ENCODE peak calls at places on chromosomes 16 and 17, in five cellular contexts. A is aorta, J is GM12878, X is astrocyte of the cerebellum, G is HCT116. C is an unnamed sample.

GRCh38 chr17:75899767-75900468 is 3.2 kb upstream of the TRIM65 start:
- DNase-seq in A (peak), J (no peak), X (no peak), G (no peak), C (peak)

GRCh38 chr17:10600551-10600950 is 51.1 kb upstream of the MYH2 start:
- DNase-seq in A (no peak), J (no peak), X (no peak), G (no peak), C (no peak)

GRCh38 chr17:9473716-9474115 is 101.9 kb downstream of the STX8 start:
- DNase-seq in A (no peak), J (no peak), X (peak), G (no peak), C (no peak)

GRCh38 chr17:31197991-31198390 is 99.0 kb downstream of the OMG start:
- DNase-seq in A (no peak), J (no peak), X (no peak), G (no peak), C (no peak)

GRCh38 chr16:11016524-11016988 is 72.2 kb downstream of the CLEC16A start:
- DNase-seq in A (no peak), J (no peak), X (no peak), G (no peak), C (no peak)

GRCh38 chr17:42792545-42792944 is 6.0 kb downstream of the COA3 start:
- DNase-seq in A (no peak), J (no peak), X (no peak), G (no peak), C (no peak)

GRCh38 chr17:48244121-48244711 is 136.7 kb downstream of the SNX11 start:
- DNase-seq in A (no peak), J (no peak), X (peak), G (peak), C (no peak)

GRCh38 chr17:57143919-57144318 is 58.9 kb downstream of the AKAP1 start:
- DNase-seq in A (no peak), J (no peak), X (no peak), G (no peak), C (no peak)

GRCh38 chr17:65278050-65278819 is 141.1 kb downstream of the RGS9 start:
- DNase-seq in A (no peak), J (no peak), X (peak), G (peak), C (peak)

GRCh38 chr17:14014647-14015046 is 54.7 kb upstream of the COX10 start:
- DNase-seq in A (peak), J (no peak), X (peak), G (no peak), C (no peak)

GRCh38 chr16:80274576-80275191 is 266.1 kb upstream of the DYNLRB2 start:
- DNase-seq in A (no peak), J (no peak), X (peak), G (no peak), C (no peak)

GRCh38 chr17:51229889-51230288 is 30.0 kb downstream of the MBTD1 start:
- DNase-seq in A (no peak), J (no peak), X (no peak), G (no peak), C (no peak)

GRCh38 chr16:87342978-87343752 is 26.0 kb upstream of the C16orf95 start:
- DNase-seq in A (no peak), J (no peak), X (no peak), G (no peak), C (no peak)

GRCh38 chr17:68627956-68628355 is 26.8 kb upstream of the FAM20A start:
- DNase-seq in A (no peak), J (no peak), X (no peak), G (no peak), C (no peak)

GRCh38 chr17:61285483-61286320 is 113.9 kb upstream of the TBX2 start:
- DNase-seq in A (no peak), J (no peak), X (no peak), G (no peak), C (no peak)

GRCh38 chr17:32596206-32596605 is 109.4 kb downstream of the CDK5R1 start:
- DNase-seq in A (no peak), J (no peak), X (no peak), G (no peak), C (no peak)

GRCh38 chr17:75877752-75878173 is 618 bp downstream of the TRIM47 start:
- DNase-seq in A (peak), J (no peak), X (no peak), G (no peak), C (peak)

GRCh38 chr17:38742431-38743308 is 5.5 kb downstream of the PCGF2 start:
- DNase-seq in A (peak), J (no peak), X (peak), G (no peak), C (peak)

GRCh38 chr17:981292-981658 is 1.7 kb upstream of the NXN start:
- DNase-seq in A (no peak), J (no peak), X (no peak), G (no peak), C (no peak)

GRCh38 chr17:12973496-12974318 is 44.1 kb downstream of the ELAC2 start:
- DNase-seq in A (no peak), J (no peak), X (no peak), G (no peak), C (no peak)

GRCh38 chr16:27359051-27359450 is 42.9 kb upstream of the IL21R start:
- DNase-seq in A (no peak), J (no peak), X (no peak), G (no peak), C (no peak)

GRCh38 chr16:5642034-5642433 is 544.4 kb upstream of the EEF2KMT start:
- DNase-seq in A (no peak), J (no peak), X (no peak), G (no peak), C (no peak)

GRCh38 chr16:23837553-23838308 is 1.9 kb downstream of the PRKCB start:
- DNase-seq in A (no peak), J (no peak), X (no peak), G (no peak), C (no peak)

GRCh38 chr16:86215233-86215978 is 294.9 kb upstream of the FOXF1 start:
- DNase-seq in A (no peak), J (no peak), X (no peak), G (no peak), C (no peak)

GRCh38 chr17:54968259-54968953 is at the start of the genes COX11 and STXBP4:
- DNase-seq in A (peak), J (peak), X (peak), G (peak), C (peak)

GRCh38 chr17:74298690-74299617 is 24.9 kb downstream of the DNAI2 start:
- DNase-seq in A (no peak), J (no peak), X (no peak), G (no peak), C (no peak)

GRCh38 chr17:63998050-63998720 is at the start of gene PRR29:
- DNase-seq in A (peak), J (no peak), X (no peak), G (no peak), C (peak)

GRCh38 chr16:68090109-68090508 is 4.9 kb downstream of the NFATC3 start:
- DNase-seq in A (no peak), J (no peak), X (no peak), G (no peak), C (no peak)

GRCh38 chr16:10600792-10601443 is 20.5 kb upstream of the EMP2 start:
- DNase-seq in A (no peak), J (no peak), X (no peak), G (no peak), C (no peak)

GRCh38 chr17:79831367-79832210 is 7.7 kb downstream of the CBX4 start:
- DNase-seq in A (peak), J (no peak), X (no peak), G (no peak), C (no peak)

GRCh38 chr17:79834575-79835469 is 4.4 kb downstream of the CBX4 start:
- DNase-seq in A (no peak), J (no peak), X (no peak), G (no peak), C (no peak)

GRCh38 chr17:79832211-79833109 is 6.8 kb downstream of the CBX4 start:
- DNase-seq in A (no peak), J (no peak), X (no peak), G (no peak), C (no peak)

GRCh38 chr17:79833744-79834574 is 5.3 kb downstream of the CBX4 start:
- DNase-seq in A (no peak), J (no peak), X (no peak), G (no peak), C (no peak)

GRCh38 chr17:79833110-79833450 is 6.2 kb downstream of the CBX4 start:
- DNase-seq in A (no peak), J (no peak), X (no peak), G (no peak), C (no peak)
- H3K4me3 ChIP-seq in A (no peak), J (no peak), X (no peak), G (no peak), C (no peak)

GRCh38 chr16:2042666-2043295 is 4.9 kb downstream of the NTHL1 start:
- DNase-seq in A (no peak), J (no peak), X (no peak), G (no peak), C (no peak)

GRCh38 chr16:2040450-2041105 is 7.1 kb downstream of the NTHL1 start:
- DNase-seq in A (no peak), J (no peak), X (no peak), G (no peak), C (no peak)

GRCh38 chr16:2043296-2043979 is 4.2 kb downstream of the NTHL1 start:
- DNase-seq in A (no peak), J (no peak), X (no peak), G (no peak), C (no peak)

GRCh38 chr16:2043980-2044451 is 3.6 kb downstream of the NTHL1 start:
- DNase-seq in A (no peak), J (no peak), X (no peak), G (no peak), C (no peak)

DNA sequence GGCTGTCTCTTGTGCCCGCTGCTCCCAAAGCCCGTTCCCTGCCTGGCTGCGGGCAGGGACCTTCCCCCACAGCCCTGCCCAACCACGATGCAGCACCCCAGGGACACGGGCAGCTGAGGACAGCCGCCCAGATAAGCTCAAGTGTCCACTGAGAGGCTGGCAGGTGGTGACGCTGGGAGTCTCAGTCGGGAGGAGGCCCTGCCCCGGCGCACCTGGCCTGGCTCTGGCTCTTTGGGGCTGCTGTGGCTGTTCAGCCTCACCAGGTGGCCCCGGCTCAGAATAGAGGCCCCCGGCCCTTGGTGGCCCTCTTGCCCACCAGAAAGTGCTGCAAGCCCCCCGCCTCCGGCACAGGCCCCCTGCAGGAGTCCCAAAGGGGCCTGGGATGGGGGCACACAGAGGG is 5.5 kb downstream of the NTHL1 start:
- DNase-seq in A (no peak), J (no peak), X (no peak), G (no peak), C (no peak)
- H3K4me3 ChIP-seq in A (no peak), J (no peak), X (no peak), G (no peak), C (no peak)

GRCh38 chr17:45314761-45315549 is 1.9 kb downstream of the MAP3K14 start:
- DNase-seq in A (no peak), J (no peak), X (no peak), G (no peak), C (no peak)
- H3K4me3 ChIP-seq in A (no peak), J (peak), X (peak), G (peak), C (peak)

DNA sequence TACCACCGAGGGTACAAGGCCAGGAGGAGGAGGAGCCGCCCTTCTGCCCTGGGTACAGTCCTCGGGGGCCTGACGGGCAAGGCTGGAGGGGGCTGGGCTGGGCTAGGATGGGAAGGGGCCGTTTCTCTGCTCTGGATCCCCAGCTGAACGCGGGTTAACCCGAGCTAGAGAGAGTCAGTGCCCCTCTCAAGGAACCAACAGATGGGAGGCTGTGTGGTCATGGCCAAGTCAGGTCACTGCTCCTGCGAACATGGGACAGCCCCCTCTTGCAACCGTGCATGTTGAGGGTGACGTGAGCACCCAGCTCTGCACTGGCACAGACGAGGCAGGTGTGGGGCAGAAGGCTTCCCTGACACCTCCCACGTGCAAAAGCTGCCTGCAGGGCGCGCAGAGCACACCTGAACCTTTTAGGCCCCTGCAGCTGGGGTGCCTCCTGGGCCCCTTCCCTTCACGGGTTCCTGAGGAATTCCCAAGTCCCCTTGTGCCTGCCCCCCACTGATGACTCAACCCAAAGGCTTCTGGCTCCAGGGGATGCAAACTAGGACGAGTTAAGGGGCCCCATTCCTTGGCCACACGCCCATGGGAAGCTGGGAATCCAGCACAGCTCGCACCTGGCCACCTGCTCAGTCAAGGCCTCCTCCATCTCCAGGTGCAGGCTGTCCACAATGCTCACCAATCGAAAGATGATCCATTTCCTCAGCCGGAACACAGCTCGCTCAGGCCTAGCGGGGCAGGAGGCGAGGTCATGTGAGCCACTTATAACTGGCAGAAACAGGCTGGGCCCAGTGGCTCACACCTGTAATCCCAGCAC is 6.3 kb downstream of the MYBBP1A start:
- DNase-seq in A (no peak), J (no peak), X (no peak), G (no peak), C (peak)
- H3K4me3 ChIP-seq in A (no peak), J (no peak), X (no peak), G (no peak), C (no peak)

DNA sequence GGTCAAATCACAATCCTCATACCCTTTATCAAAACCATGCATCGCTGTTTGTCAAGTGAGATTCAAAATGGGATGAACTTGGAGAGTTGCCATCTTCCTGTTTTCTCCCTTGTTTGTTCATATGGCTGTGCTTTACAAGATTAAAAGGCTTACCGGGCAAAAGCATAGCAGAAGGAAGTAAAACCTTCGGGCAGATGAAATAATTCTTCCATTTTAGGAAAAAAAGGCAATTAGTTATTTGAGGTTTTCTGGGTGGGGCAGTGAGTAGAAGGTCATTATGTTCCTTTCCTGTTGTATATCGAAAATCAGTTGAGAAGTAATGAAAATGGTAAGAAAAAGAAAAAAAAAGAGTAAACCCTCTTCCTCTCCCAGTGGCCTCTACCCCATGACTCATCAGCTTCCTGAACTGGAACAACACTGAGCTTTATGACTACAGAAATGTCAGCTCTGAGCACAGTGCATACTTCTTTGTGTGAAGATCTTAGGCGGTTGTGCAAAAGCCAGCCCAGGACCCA is 369.2 kb downstream of the CDH13 start:
- DNase-seq in A (no peak), J (no peak), X (peak), G (no peak), C (no peak)
- H3K4me3 ChIP-seq in A (no peak), J (no peak), X (no peak), G (no peak), C (no peak)

C was measured in Peyer's patch.